ENCODE peak calls at places on chromosome 12, in four cellular contexts. N is coronary artery, U is A549, W is GM06990. E is an unnamed sample.

GRCh38 chr12:107955966-107956643 is 173.0 kb upstream of the WSCD2 start:
- DNase-seq in N (no peak), U (no peak), W (no peak), E (no peak)

GRCh38 chr12:121145221-121145620 is 12.5 kb downstream of the P2RX7 start:
- DNase-seq in N (no peak), U (no peak), W (no peak), E (no peak)

GRCh38 chr12:86290615-86291014 is 34.4 kb upstream of the MGAT4C start:
- DNase-seq in N (no peak), U (no peak), W (no peak), E (no peak)

GRCh38 chr12:110028323-110028722 is 20.0 kb downstream of the C12orf76 start:
- DNase-seq in N (no peak), U (no peak), W (no peak), E (no peak)

GRCh38 chr12:106999444-106999843 is 12.5 kb upstream of the MTERF2 start:
- DNase-seq in N (no peak), U (no peak), W (no peak), E (no peak)

GRCh38 chr12:79648872-79649271 is 41.9 kb downstream of the PAWR start:
- DNase-seq in N (no peak), U (no peak), W (no peak), E (no peak)

GRCh38 chr12:38823743-38824142 is 81.6 kb downstream of the CPNE8 start:
- DNase-seq in N (no peak), U (no peak), W (no peak), E (no peak)

GRCh38 chr12:51823875-51824565 is 24.5 kb downstream of the FIGNL2 start:
- DNase-seq in N (no peak), U (peak; percentile 70), W (no peak), E (peak; percentile 28)

DNA sequence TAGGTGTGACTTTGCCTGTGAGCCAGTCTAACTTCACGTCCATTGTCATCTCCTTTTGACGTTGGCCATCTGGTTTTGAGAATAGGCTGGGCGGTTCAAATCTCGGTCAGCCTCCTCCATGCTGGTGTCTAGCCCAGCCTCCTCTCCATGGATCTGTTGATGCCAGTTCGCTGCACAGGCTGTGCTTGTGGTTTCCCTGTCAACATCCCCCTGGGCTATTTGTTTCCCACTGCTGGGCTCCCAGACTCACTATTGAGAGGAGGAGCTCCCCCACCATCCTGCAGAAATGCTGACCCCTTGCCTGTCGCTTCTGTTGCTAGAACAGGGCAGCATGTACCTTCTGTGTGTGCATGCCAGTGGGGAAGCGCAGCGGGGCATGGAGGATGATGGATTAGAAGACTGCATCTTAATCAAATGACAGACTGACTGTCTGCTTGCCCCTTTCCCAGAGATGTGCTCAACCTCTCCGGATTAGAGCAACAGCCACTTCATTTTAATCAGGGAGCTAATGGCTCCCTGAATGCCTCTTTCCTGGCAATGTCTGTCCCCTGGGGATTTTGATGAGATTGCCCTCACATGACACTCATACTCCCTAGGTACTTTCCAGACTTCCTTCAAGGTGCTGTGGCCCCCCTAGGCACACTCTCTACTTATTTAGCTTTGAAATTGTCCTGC is 170.6 kb downstream of the TSPAN9 start:
- DNase-seq in N (no peak), U (no peak), W (no peak), E (no peak)
- H3K4me3 ChIP-seq in N (no peak overlapping the region), U (no peak overlapping the region), W (no peak overlapping the region), E (no peak overlapping the region)

DNA sequence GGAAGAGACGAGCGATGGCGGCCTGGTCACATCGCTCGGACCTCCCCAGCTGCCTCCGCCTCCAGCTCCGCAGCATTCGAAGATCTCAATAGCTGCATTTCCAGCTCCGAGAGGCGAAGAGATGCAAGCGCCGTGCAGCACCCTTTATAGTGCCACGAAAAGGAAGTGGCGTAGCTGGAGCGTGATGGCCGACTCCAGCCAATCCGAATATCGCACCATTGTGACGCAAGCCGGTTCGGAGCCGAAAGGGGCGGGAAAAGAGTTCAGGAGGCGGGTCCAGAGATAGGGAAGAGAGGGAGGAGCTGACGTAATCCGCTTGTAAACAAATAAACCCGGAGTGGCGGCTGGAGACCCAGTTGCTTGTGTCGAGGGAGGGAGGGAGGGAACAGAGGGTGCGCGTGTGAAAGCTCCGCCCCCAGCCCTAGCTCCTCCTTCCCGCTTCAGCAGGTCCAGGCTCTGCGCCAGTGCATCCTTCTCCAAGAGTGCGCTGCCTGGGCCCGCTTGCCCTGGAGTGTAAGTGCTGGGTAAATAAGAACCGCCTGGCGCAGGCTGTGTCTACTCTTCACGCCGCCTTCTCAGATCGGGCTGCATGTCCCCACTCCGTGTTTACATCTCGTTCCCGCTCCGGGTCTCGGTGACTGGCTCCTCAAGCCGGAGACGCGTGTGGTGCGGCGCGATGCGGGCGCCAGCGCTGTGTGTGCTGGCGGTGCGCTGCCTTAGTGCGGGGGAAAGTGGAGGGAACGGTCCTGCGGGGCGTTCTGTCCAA is at the start of gene BTG1:
- DNase-seq in N (peak; percentile 100), U (peak; percentile 95), W (peak; percentile 97), E (peak; percentile 100)
- H3K4me3 ChIP-seq in N (peak within 1 kb of the TSS; percentile 98), U (peak within 1 kb of the TSS; percentile 91), W (peak within 1 kb of the TSS; percentile 83), E (peak within 1 kb of the TSS; percentile 90)

GRCh38 chr12:132597333-132598283 is 12.8 kb downstream of the LRCOL1 start:
- DNase-seq in N (no peak), U (no peak), W (no peak), E (peak; percentile 62)

GRCh38 chr12:132601171-132601883 is 9.1 kb downstream of the LRCOL1 start:
- DNase-seq in N (no peak), U (no peak), W (no peak), E (no peak)

GRCh38 chr12:132602578-132603239 is 7.7 kb downstream of the LRCOL1 start:
- DNase-seq in N (no peak), U (no peak), W (no peak), E (peak; percentile 28)

GRCh38 chr12:132603240-132604107 is 6.9 kb downstream of the LRCOL1 start:
- DNase-seq in N (no peak), U (no peak), W (no peak), E (no peak)

GRCh38 chr12:132600048-132601032 is 10.0 kb downstream of the LRCOL1 start:
- DNase-seq in N (no peak), U (peak; percentile 76), W (no peak), E (peak; percentile 76)
- H3K4me3 ChIP-seq in N (peak overlapping the region; percentile 68), U (peak overlapping the region; percentile 36), W (peak overlapping the region; percentile 54), E (peak overlapping the region; percentile 49)

GRCh38 chr12:70719672-70720420 is 82.6 kb upstream of the PTPRB start:
- DNase-seq in N (no peak), U (no peak), W (no peak), E (peak; percentile 42)
- H3K4me3 ChIP-seq in N (peak overlapping the region; percentile 33), U (no peak overlapping the region), W (no peak overlapping the region), E (peak overlapping the region; percentile 46)

GRCh38 chr12:3005736-3006135 is 46.5 kb downstream of the TEAD4 start:
- DNase-seq in N (no peak), U (no peak), W (no peak), E (no peak)

GRCh38 chr12:3000548-3001275 is 41.5 kb downstream of the TEAD4 start:
- DNase-seq in N (no peak), U (peak; percentile 28), W (no peak), E (no peak)

GRCh38 chr12:3002636-3003035 is 43.4 kb downstream of the TEAD4 start:
- DNase-seq in N (no peak), U (no peak), W (no peak), E (no peak)

GRCh38 chr12:3003593-3003992 is 44.4 kb downstream of the TEAD4 start:
- DNase-seq in N (no peak), U (no peak), W (no peak), E (no peak)

GRCh38 chr12:3004655-3005565 is 45.7 kb downstream of the TEAD4 start:
- DNase-seq in N (no peak), U (peak; percentile 55), W (no peak), E (no peak)
- H3K4me3 ChIP-seq in N (no peak overlapping the region), U (no peak overlapping the region), W (no peak overlapping the region), E (no peak overlapping the region)

E was measured in heart right ventricle.